ENCODE peak calls at places on chromosomes 13 and 19, in seven cellular contexts. One of them, this sample, is unnamed.

GRCh38 chr19:30340724-30341595 is 31.2 kb upstream of the ZNF536 start:
- DNase-seq in brain microvascular endothelial cell: no peak
- DNase-seq in Caco-2: no peak
- DNase-seq in AG09319: no peak
- DNase-seq in left lung: no peak
- DNase-seq in tibial artery: no peak
- DNase-seq in cardiac muscle cell: no peak
- DNase-seq in this sample: no peak

GRCh38 chr19:524062-524674 is 7.4 kb upstream of the CDC34 start:
- DNase-seq in left lung: peak
- DNase-seq in Caco-2: no peak
- DNase-seq in cardiac muscle cell: no peak
- DNase-seq in tibial artery: no peak
- DNase-seq in brain microvascular endothelial cell: peak
- DNase-seq in AG09319: no peak
- DNase-seq in this sample: no peak

GRCh38 chr13:30859326-30859725 is 46.7 kb upstream of the MEDAG start:
- DNase-seq in left lung: no peak
- DNase-seq in brain microvascular endothelial cell: no peak
- DNase-seq in tibial artery: no peak
- DNase-seq in cardiac muscle cell: no peak
- DNase-seq in AG09319: no peak
- DNase-seq in Caco-2: no peak
- DNase-seq in this sample: no peak

GRCh38 chr13:42333613-42334328 is 61.8 kb downstream of the AKAP11 start:
- DNase-seq in Caco-2: peak
- DNase-seq in AG09319: no peak
- DNase-seq in left lung: no peak
- DNase-seq in brain microvascular endothelial cell: peak
- DNase-seq in tibial artery: no peak
- DNase-seq in cardiac muscle cell: peak
- DNase-seq in this sample: no peak

GRCh38 chr13:96984061-96984508 is 10.2 kb downstream of the OXGR1 start:
- DNase-seq in tibial artery: no peak
- DNase-seq in cardiac muscle cell: peak
- DNase-seq in Caco-2: peak
- DNase-seq in AG09319: no peak
- DNase-seq in brain microvascular endothelial cell: no peak
- DNase-seq in left lung: no peak
- DNase-seq in this sample: no peak

GRCh38 chr13:76974618-76974975 is 17.3 kb upstream of the CLN5 start:
- DNase-seq in tibial artery: no peak
- DNase-seq in AG09319: no peak
- DNase-seq in cardiac muscle cell: no peak
- DNase-seq in Caco-2: peak
- DNase-seq in brain microvascular endothelial cell: no peak
- DNase-seq in left lung: no peak
- DNase-seq in this sample: no peak

GRCh38 chr19:29965529-29965928 is 23.5 kb downstream of the URI1 start:
- DNase-seq in left lung: no peak
- DNase-seq in tibial artery: no peak
- DNase-seq in cardiac muscle cell: no peak
- DNase-seq in brain microvascular endothelial cell: no peak
- DNase-seq in Caco-2: no peak
- DNase-seq in AG09319: no peak
- DNase-seq in this sample: no peak

GRCh38 chr19:46030861-46031550 is 8.2 kb upstream of the PGLYRP1 start:
- DNase-seq in cardiac muscle cell: peak
- DNase-seq in left lung: no peak
- DNase-seq in brain microvascular endothelial cell: no peak
- DNase-seq in tibial artery: no peak
- DNase-seq in AG09319: no peak
- DNase-seq in Caco-2: peak
- DNase-seq in this sample: no peak

GRCh38 chr19:35513975-35514809 is 743 bp upstream of the DMKN start:
- DNase-seq in left lung: no peak
- DNase-seq in brain microvascular endothelial cell: no peak
- DNase-seq in AG09319: no peak
- DNase-seq in tibial artery: no peak
- DNase-seq in Caco-2: peak
- DNase-seq in cardiac muscle cell: peak
- DNase-seq in this sample: no peak

GRCh38 chr13:43284162-43284561 is 260.8 kb downstream of the DNAJC15 start:
- DNase-seq in cardiac muscle cell: no peak
- DNase-seq in Caco-2: no peak
- DNase-seq in tibial artery: no peak
- DNase-seq in brain microvascular endothelial cell: peak
- DNase-seq in AG09319: no peak
- DNase-seq in left lung: no peak
- DNase-seq in this sample: no peak

GRCh38 chr13:48942131-48942530 is 33.6 kb upstream of the FNDC3A start:
- DNase-seq in Caco-2: no peak
- DNase-seq in cardiac muscle cell: no peak
- DNase-seq in tibial artery: no peak
- DNase-seq in left lung: no peak
- DNase-seq in AG09319: no peak
- DNase-seq in brain microvascular endothelial cell: peak
- DNase-seq in this sample: no peak

GRCh38 chr19:46353730-46354528 is 7.0 kb downstream of the PPP5C start:
- DNase-seq in cardiac muscle cell: no peak
- DNase-seq in Caco-2: no peak
- DNase-seq in tibial artery: no peak
- DNase-seq in brain microvascular endothelial cell: no peak
- DNase-seq in AG09319: no peak
- DNase-seq in left lung: no peak
- DNase-seq in this sample: no peak

GRCh38 chr19:55258476-55258827 is 365 bp downstream of the PPP6R1 start:
- DNase-seq in brain microvascular endothelial cell: no peak
- DNase-seq in AG09319: no peak
- DNase-seq in Caco-2: no peak
- DNase-seq in cardiac muscle cell: peak
- DNase-seq in tibial artery: no peak
- DNase-seq in left lung: no peak
- DNase-seq in this sample: no peak

GRCh38 chr19:4721196-4721595 is 2.4 kb downstream of the DPP9 start:
- DNase-seq in left lung: no peak
- DNase-seq in Caco-2: no peak
- DNase-seq in brain microvascular endothelial cell: no peak
- DNase-seq in AG09319: no peak
- DNase-seq in cardiac muscle cell: no peak
- DNase-seq in tibial artery: no peak
- DNase-seq in this sample: no peak

GRCh38 chr19:16025108-16026101 is 50.9 kb upstream of the TPM4 start:
- DNase-seq in cardiac muscle cell: no peak
- DNase-seq in left lung: no peak
- DNase-seq in AG09319: peak
- DNase-seq in tibial artery: no peak
- DNase-seq in brain microvascular endothelial cell: peak
- DNase-seq in Caco-2: peak
- DNase-seq in this sample: no peak

GRCh38 chr13:60519496-60519895 is 122.5 kb downstream of the TDRD3 start:
- DNase-seq in left lung: no peak
- DNase-seq in cardiac muscle cell: no peak
- DNase-seq in brain microvascular endothelial cell: no peak
- DNase-seq in Caco-2: no peak
- DNase-seq in tibial artery: no peak
- DNase-seq in AG09319: no peak
- DNase-seq in this sample: no peak

GRCh38 chr19:41971363-41971762 is 12.2 kb upstream of the RABAC1 start:
- DNase-seq in Caco-2: no peak
- DNase-seq in cardiac muscle cell: no peak
- DNase-seq in brain microvascular endothelial cell: no peak
- DNase-seq in left lung: no peak
- DNase-seq in tibial artery: no peak
- DNase-seq in AG09319: no peak
- DNase-seq in this sample: no peak

GRCh38 chr13:26384587-26384986 is 130.7 kb downstream of the CDK8 start:
- DNase-seq in brain microvascular endothelial cell: no peak
- DNase-seq in Caco-2: no peak
- DNase-seq in tibial artery: no peak
- DNase-seq in cardiac muscle cell: no peak
- DNase-seq in left lung: no peak
- DNase-seq in AG09319: no peak
- DNase-seq in this sample: no peak

GRCh38 chr19:33622809-33623511 is 1.2 kb downstream of the CHST8 start:
- DNase-seq in Caco-2: no peak
- DNase-seq in tibial artery: no peak
- DNase-seq in AG09319: no peak
- DNase-seq in brain microvascular endothelial cell: no peak
- DNase-seq in left lung: no peak
- DNase-seq in cardiac muscle cell: peak
- DNase-seq in this sample: no peak

GRCh38 chr13:101785858-101786257 is 333.4 kb downstream of the ITGBL1 start:
- DNase-seq in brain microvascular endothelial cell: peak
- DNase-seq in cardiac muscle cell: peak
- DNase-seq in AG09319: peak
- DNase-seq in tibial artery: no peak
- DNase-seq in left lung: no peak
- DNase-seq in Caco-2: peak
- DNase-seq in this sample: no peak
- TF ChIP-seq CTCF in brain microvascular endothelial cell: peak
- TF ChIP-seq CTCF in cardiac muscle cell: no peak
- TF ChIP-seq CTCF in AG09319: peak
- TF ChIP-seq CTCF in tibial artery: no peak
- TF ChIP-seq CTCF in left lung: no peak
- TF ChIP-seq CTCF in Caco-2: peak
- TF ChIP-seq CTCF in this sample: no peak

DNA sequence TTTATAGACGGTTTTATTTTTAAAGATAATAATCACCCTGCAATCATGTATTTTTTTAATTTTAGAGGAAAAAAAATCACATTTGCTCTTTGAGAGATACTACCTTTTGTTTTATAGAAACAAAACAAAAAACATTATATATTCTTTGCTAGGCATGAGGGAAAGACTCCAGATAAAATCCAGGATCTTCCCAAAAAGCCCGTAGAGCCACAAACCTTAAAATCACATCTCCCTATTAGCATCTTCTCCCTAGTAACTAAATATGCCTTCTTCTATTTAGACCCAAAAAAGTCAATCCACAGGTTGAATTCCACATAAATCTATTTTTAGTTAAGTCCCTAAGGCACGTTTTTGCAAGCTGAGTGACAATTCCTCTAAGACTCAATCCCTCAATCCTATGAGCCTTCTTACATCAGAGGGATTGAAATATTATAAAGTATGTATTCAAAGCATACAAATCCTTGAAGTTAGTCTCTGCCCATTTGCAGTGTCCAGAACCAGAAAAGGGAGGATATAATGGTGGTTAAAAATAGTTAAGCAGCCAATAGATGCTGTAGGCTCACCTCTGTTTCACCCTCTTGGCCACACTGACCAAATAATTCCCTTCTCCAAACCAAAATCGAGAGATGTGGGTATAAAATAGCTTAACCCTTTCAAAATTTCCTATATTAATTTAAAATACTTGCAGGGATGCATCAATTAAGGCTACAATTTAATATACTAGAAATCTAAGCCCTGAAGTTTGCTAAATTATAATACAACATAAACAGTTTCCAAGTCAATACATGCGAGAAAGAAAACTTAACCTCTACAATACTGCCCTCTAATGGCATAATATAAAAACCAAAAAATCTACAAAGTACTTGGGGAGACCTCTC is 64.0 kb downstream of the SERP2 start:
- DNase-seq in left lung: no peak
- DNase-seq in tibial artery: no peak
- DNase-seq in cardiac muscle cell: peak
- DNase-seq in AG09319: no peak
- DNase-seq in brain microvascular endothelial cell: no peak
- DNase-seq in Caco-2: no peak
- DNase-seq in this sample: no peak
- TF ChIP-seq CTCF in left lung: peak
- TF ChIP-seq CTCF in tibial artery: peak
- TF ChIP-seq CTCF in cardiac muscle cell: peak
- TF ChIP-seq CTCF in AG09319: peak
- TF ChIP-seq CTCF in brain microvascular endothelial cell: peak
- TF ChIP-seq CTCF in Caco-2: peak
- TF ChIP-seq CTCF in this sample: peak

GRCh38 chr19:14474827-14475226 is 327 bp downstream of the PTGER1 start:
- DNase-seq in brain microvascular endothelial cell: no peak
- DNase-seq in cardiac muscle cell: no peak
- DNase-seq in Caco-2: no peak
- DNase-seq in tibial artery: no peak
- DNase-seq in AG09319: no peak
- DNase-seq in left lung: no peak
- DNase-seq in this sample: no peak

GRCh38 chr19:14472202-14472961 is 2.8 kb downstream of the PTGER1 start:
- DNase-seq in left lung: peak
- DNase-seq in tibial artery: peak
- DNase-seq in Caco-2: peak
- DNase-seq in brain microvascular endothelial cell: no peak
- DNase-seq in AG09319: no peak
- DNase-seq in cardiac muscle cell: peak
- DNase-seq in this sample: peak

GRCh38 chr19:14471436-14472187 is 3.5 kb downstream of the PTGER1 start:
- DNase-seq in tibial artery: no peak
- DNase-seq in AG09319: no peak
- DNase-seq in left lung: peak
- DNase-seq in Caco-2: no peak
- DNase-seq in brain microvascular endothelial cell: no peak
- DNase-seq in cardiac muscle cell: no peak
- DNase-seq in this sample: no peak

GRCh38 chr19:14473915-14474578 is 1.1 kb downstream of the PTGER1 start:
- DNase-seq in tibial artery: no peak
- DNase-seq in brain microvascular endothelial cell: no peak
- DNase-seq in AG09319: no peak
- DNase-seq in cardiac muscle cell: no peak
- DNase-seq in Caco-2: no peak
- DNase-seq in left lung: peak
- DNase-seq in this sample: no peak

DNA sequence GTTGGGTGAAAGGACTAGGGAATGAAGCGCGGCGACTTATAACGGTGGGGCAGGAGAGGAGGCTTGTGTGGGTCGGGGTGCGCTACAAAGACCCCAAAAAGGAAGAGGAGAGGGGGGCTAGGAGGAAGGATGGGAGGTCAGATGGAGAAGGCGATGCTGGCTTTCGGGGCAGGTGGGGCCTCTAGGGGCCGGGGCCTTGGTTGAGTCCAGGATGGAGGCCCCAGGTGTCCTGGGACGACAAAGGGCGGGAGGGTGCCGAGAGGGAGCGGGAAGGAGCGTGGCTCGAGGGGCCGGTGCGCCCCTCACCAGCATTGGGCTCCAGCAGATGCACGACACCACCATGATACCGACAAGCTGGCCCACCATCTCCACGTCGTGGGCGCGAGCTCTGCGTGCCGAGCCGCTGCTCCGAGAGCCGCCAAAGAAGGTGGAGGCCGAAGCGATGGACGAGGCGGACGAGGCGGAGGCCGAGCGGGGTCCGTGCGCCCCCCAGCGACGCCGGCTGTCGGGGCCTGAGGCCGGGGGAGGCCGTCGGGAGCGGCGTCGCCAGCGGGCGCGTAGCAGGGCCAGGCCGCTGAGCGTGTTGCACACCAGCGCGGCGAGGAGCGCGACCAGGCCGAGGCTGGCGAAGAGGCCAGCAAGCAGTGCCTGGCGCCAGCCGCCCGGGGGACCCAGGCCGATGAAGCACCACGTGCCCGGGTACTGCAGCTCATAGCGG is 1.9 kb downstream of the PTGER1 start:
- DNase-seq in AG09319: no peak
- DNase-seq in cardiac muscle cell: no peak
- DNase-seq in left lung: peak
- DNase-seq in Caco-2: no peak
- DNase-seq in brain microvascular endothelial cell: no peak
- DNase-seq in tibial artery: no peak
- DNase-seq in this sample: no peak
- TF ChIP-seq CTCF in AG09319: no peak
- TF ChIP-seq CTCF in cardiac muscle cell: no peak
- TF ChIP-seq CTCF in left lung: no peak
- TF ChIP-seq CTCF in Caco-2: no peak
- TF ChIP-seq CTCF in brain microvascular endothelial cell: no peak
- TF ChIP-seq CTCF in tibial artery: no peak
- TF ChIP-seq CTCF in this sample: no peak

GRCh38 chr13:55244991-55245644 is 1895.6 kb upstream of the PRR20A start:
- DNase-seq in AG09319: no peak
- DNase-seq in left lung: no peak
- DNase-seq in brain microvascular endothelial cell: no peak
- DNase-seq in cardiac muscle cell: peak
- DNase-seq in Caco-2: peak
- DNase-seq in tibial artery: no peak
- DNase-seq in this sample: no peak
- TF ChIP-seq CTCF in AG09319: no peak
- TF ChIP-seq CTCF in left lung: no peak
- TF ChIP-seq CTCF in brain microvascular endothelial cell: peak
- TF ChIP-seq CTCF in cardiac muscle cell: no peak
- TF ChIP-seq CTCF in Caco-2: peak
- TF ChIP-seq CTCF in tibial artery: no peak
- TF ChIP-seq CTCF in this sample: no peak

This sample was measured in CD14-positive monocyte.